ENCODE peak calls at places on chromosomes 12 and 14, in eight cellular contexts. T is keratinocyte; G is CD4-positive, CD25-positive, alpha-beta regulatory T cell; N is right atrium auricular region; J is thoracic aorta; K is fibroblast of lung; Y is brain microvascular endothelial cell; Z is neural progenitor cell. P is an unnamed sample. For H3K36me3, the result is how much of the 10 kb centered on the place peaks cover.

GRCh38 chr12:86256169-86256568 is at the start of gene MGAT4C:
- DNase-seq in T (no peak), G (no peak), N (no peak), J (no peak), K (peak), Y (no peak), Z (peak), P (no peak)

GRCh38 chr12:16385779-16386646 is 38.6 kb downstream of the MGST1 start:
- DNase-seq in T (no peak), G (no peak), N (no peak), J (no peak), K (peak), Y (peak), Z (peak), P (no peak)

GRCh38 chr12:123453165-123453564 is 4.8 kb upstream of the SNRNP35 start:
- DNase-seq in T (no peak), G (peak), N (no peak), J (no peak), K (no peak), Y (no peak), Z (peak), P (no peak)

GRCh38 chr14:92718659-92719058 is 29.8 kb downstream of the LGMN start:
- DNase-seq in T (no peak), G (no peak), N (no peak), J (no peak), K (peak), Y (peak), Z (no peak), P (no peak)

GRCh38 chr12:68784015-68784414 is 24.0 kb upstream of the MDM2 start:
- DNase-seq in T (no peak), G (no peak), N (no peak), J (no peak), K (peak), Y (no peak), Z (peak), P (no peak)

GRCh38 chr12:52741378-52742195 is 35.6 kb downstream of the KRT76 start:
- DNase-seq in T (peak), G (peak), N (no peak), J (no peak), K (peak), Y (peak), Z (peak), P (peak)

GRCh38 chr12:122090759-122091535 is 12.4 kb downstream of the MLXIP start:
- DNase-seq in T (no peak), G (no peak), N (no peak), J (no peak), K (peak), Y (peak), Z (no peak), P (no peak)

GRCh38 chr12:92064420-92064819 is 81.2 kb downstream of the BTG1 start:
- DNase-seq in T (no peak), G (no peak), N (no peak), J (no peak), K (no peak), Y (no peak), Z (no peak), P (no peak)

GRCh38 chr14:101713641-101714349 is 47.7 kb upstream of the PPP2R5C start:
- DNase-seq in T (no peak), G (no peak), N (no peak), J (no peak), K (no peak), Y (no peak), Z (no peak), P (peak)

GRCh38 chr12:31390991-31391390 is 65.0 kb upstream of the SINHCAF start:
- DNase-seq in T (no peak), G (no peak), N (no peak), J (no peak), K (no peak), Y (no peak), Z (peak), P (no peak)

GRCh38 chr14:71722885-71723284 is 209.3 kb upstream of the RGS6 start:
- DNase-seq in T (no peak), G (no peak), N (no peak), J (no peak), K (no peak), Y (no peak), Z (no peak), P (no peak)

GRCh38 chr12:24233519-24234246 is 284.2 kb upstream of the SOX5 start:
- DNase-seq in T (no peak), G (no peak), N (no peak), J (no peak), K (no peak), Y (no peak), Z (no peak), P (no peak)

GRCh38 chr12:8780389-8780788 is 42.0 kb upstream of the A2ML1 start:
- DNase-seq in T (peak), G (no peak), N (no peak), J (no peak), K (peak), Y (peak), Z (peak), P (peak)

GRCh38 chr12:52876371-52876770 is 27.6 kb upstream of the KRT78 start:
- DNase-seq in T (no peak), G (no peak), N (no peak), J (no peak), K (no peak), Y (no peak), Z (no peak), P (peak)

GRCh38 chr12:52946797-52947547 is 1.9 kb upstream of the KRT18 start:
- DNase-seq in T (no peak), G (no peak), N (no peak), J (no peak), K (peak), Y (no peak), Z (no peak), P (no peak)

GRCh38 chr12:78441737-78442453 is 422.7 kb upstream of the SYT1 start:
- DNase-seq in T (no peak), G (no peak), N (no peak), J (no peak), K (peak), Y (peak), Z (no peak), P (no peak)

GRCh38 chr14:77059276-77059934 is 30.9 kb upstream of the IRF2BPL start:
- DNase-seq in T (no peak), G (no peak), N (no peak), J (no peak), K (peak), Y (peak), Z (peak), P (no peak)

GRCh38 chr12:68067762-68068376 is 78.6 kb downstream of the IFNG-AS1 start:
- DNase-seq in T (no peak), G (no peak), N (no peak), J (no peak), K (no peak), Y (no peak), Z (no peak), P (no peak)

GRCh38 chr14:79551591-79551990 is 659.7 kb downstream of the DIO2 start:
- DNase-seq in T (no peak), G (no peak), N (no peak), J (no peak), K (no peak), Y (no peak), Z (no peak), P (no peak)

GRCh38 chr14:95146079-95146771 is 11.1 kb downstream of the DICER1 start:
- DNase-seq in T (no peak), G (no peak), N (no peak), J (no peak), K (no peak), Y (no peak), Z (no peak), P (peak)

GRCh38 chr12:1912580-1913376 is 5.7 kb downstream of the CACNA2D4 start:
- DNase-seq in T (no peak), G (no peak), N (no peak), J (no peak), K (no peak), Y (no peak), Z (no peak), P (no peak)

GRCh38 chr12:90027041-90027440 is 318.4 kb upstream of the ATP2B1 start:
- DNase-seq in T (no peak), G (no peak), N (no peak), J (no peak), K (no peak), Y (no peak), Z (no peak), P (no peak)

GRCh38 chr12:34397591-34398365 is 375.5 kb downstream of the ALG10 start:
- DNase-seq in T (no peak), G (no peak), N (peak), J (no peak), K (no peak), Y (no peak), Z (no peak), P (peak)

GRCh38 chr14:101405931-101406330 is 155.4 kb upstream of the DIO3 start:
- DNase-seq in T (no peak), G (no peak), N (no peak), J (no peak), K (no peak), Y (no peak), Z (no peak), P (no peak)

DNA sequence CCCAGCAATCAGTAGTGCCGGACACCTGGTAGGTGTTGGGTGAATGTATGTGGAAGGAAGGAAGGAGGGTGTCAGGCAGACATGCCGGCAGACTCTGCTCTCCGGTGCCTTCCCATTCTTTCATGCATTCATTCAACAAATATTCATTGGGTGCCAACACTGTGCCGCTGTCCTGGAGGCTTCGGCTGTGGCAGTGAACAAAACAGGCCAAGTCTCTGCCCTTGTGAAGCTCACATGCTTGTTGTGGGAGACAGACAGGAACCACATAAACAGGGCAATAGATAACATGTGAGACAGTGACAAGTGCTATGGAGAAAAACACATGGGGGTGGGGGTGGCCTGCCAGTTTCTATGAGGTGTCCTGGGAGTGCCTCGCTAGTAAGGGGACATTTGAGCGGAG is 56.5 kb upstream of the ATF1 start:
- DNase-seq in T (no peak), G (no peak), N (no peak), J (no peak), K (no peak), Y (no peak), Z (no peak), P (no peak)
- H3K36me3 ChIP-seq in T (under half), G (half or more), N (under half), J (under half), K (under half), Y (under half), Z (under half), P (under half)

DNA sequence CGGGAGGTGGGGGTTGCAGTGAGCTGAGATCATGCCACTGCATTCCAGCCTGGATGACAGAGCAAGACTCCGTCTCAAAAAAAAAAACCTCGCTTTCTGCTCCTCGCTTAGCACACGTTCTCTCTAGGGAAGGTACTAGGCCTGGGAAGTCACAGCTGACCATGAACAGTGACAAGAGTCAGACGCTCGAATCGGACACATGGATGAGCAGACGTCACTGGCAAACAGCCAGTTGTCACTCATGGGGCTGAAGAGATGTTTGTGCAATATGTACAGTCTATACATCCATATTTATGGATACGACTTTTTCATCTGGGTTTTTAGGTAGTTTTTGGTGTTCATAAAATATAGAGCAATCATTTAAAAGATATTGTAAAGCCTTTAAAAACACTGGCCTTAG is 19.4 kb downstream of the TCHP start:
- DNase-seq in T (no peak), G (no peak), N (no peak), J (no peak), K (peak), Y (peak), Z (no peak), P (no peak)
- H3K36me3 ChIP-seq in T (under half), G (half or more), N (half or more), J (under half), K (under half), Y (under half), Z (under half), P (under half)

GRCh38 chr12:131738196-131738595 is 27.3 kb downstream of the SFSWAP start:
- DNase-seq in T (no peak), G (no peak), N (no peak), J (no peak), K (no peak), Y (no peak), Z (no peak), P (no peak)
- H3K36me3 ChIP-seq in T (under half), G (half or more), N (half or more), J (half or more), K (under half), Y (under half), Z (under half), P (under half)

GRCh38 chr12:57258977-57259970 is 8.3 kb upstream of the STAC3 start:
- DNase-seq in T (no peak), G (no peak), N (no peak), J (no peak), K (peak), Y (no peak), Z (no peak), P (no peak)
- H3K36me3 ChIP-seq in T (under half), G (half or more), N (under half), J (under half), K (under half), Y (under half), Z (under half), P (under half)

GRCh38 chr14:100108042-100108825 is 43.0 kb downstream of the EVL start:
- DNase-seq in T (peak), G (peak), N (peak), J (peak), K (peak), Y (peak), Z (peak), P (peak)

GRCh38 chr14:100110801-100111200 is 45.6 kb downstream of the EVL start:
- DNase-seq in T (no peak), G (no peak), N (no peak), J (no peak), K (no peak), Y (no peak), Z (no peak), P (no peak)

GRCh38 chr14:100107236-100107635 is 42.0 kb downstream of the EVL start:
- DNase-seq in T (peak), G (no peak), N (no peak), J (no peak), K (no peak), Y (no peak), Z (no peak), P (no peak)

GRCh38 chr14:100108840-100109593 is 43.8 kb downstream of the EVL start:
- DNase-seq in T (no peak), G (no peak), N (no peak), J (no peak), K (peak), Y (no peak), Z (no peak), P (no peak)

GRCh38 chr14:100109594-100109955 is 44.4 kb downstream of the EVL start:
- DNase-seq in T (no peak), G (no peak), N (no peak), J (no peak), K (no peak), Y (no peak), Z (no peak), P (no peak)
- H3K36me3 ChIP-seq in T (under half), G (half or more), N (under half), J (under half), K (under half), Y (under half), Z (under half), P (under half)

GRCh38 chr14:23093526-23093925 is 1.4 kb downstream of the ACIN1 start:
- DNase-seq in T (no peak), G (no peak), N (no peak), J (no peak), K (no peak), Y (no peak), Z (no peak), P (no peak)
- H3K36me3 ChIP-seq in T (under half), G (half or more), N (half or more), J (under half), K (under half), Y (under half), Z (under half), P (under half)

DNA sequence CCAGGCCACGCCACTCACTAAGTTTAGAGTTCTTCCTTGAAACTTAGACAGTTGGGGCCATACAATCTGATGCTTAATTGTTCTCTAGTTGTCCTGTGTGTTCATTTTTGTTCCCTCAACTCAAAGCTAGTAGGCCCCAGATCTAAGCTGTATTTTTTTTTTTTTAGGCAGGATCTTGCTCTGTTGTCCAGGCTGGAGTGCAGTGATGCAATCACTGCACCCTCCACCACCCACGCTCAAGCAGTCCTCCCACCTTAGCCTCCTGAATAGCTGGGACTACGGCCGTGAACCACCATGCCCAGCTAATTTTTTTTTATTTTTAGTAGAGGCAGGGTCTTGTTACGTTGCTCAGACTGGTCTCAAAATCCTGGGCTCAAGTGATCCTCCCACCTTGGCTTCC is 7.5 kb downstream of the TNFRSF1A start:
- DNase-seq in T (no peak), G (no peak), N (no peak), J (no peak), K (no peak), Y (no peak), Z (no peak), P (no peak)
- H3K36me3 ChIP-seq in T (under half), G (half or more), N (half or more), J (under half), K (under half), Y (half or more), Z (under half), P (under half)

DNA sequence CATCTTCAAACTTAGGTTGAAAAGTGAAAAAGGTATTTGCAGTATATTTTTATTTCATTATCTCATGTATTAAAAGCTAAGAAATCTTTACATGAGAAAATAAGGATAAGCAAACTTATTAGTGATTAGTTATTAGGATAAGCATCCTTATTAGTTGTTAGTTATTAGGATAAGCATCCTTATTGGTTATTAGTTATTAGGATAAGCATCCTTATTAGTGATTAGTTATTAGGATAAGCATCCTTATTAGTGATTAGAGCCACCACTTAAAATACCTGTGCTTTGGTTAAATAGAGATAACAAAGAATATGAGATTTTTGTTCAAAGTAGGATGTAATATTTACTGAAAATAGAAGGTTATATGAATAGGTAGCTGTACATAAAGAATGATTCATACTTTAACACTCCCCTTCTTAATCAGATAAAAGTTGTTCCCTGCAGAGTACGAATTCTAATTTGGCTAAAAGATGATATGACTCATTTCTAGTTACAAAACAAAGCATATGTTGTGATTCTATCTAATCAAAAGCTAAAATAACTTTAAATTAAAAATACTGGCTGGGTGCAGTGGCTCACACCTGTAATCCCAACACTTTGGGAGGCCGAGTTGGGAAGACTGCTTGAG is 56.4 kb downstream of the KDM5A start:
- DNase-seq in T (no peak), G (no peak), N (no peak), J (no peak), K (peak), Y (no peak), Z (no peak), P (no peak)
- H3K36me3 ChIP-seq in T (under half), G (half or more), N (half or more), J (under half), K (under half), Y (under half), Z (under half), P (under half)

DNA sequence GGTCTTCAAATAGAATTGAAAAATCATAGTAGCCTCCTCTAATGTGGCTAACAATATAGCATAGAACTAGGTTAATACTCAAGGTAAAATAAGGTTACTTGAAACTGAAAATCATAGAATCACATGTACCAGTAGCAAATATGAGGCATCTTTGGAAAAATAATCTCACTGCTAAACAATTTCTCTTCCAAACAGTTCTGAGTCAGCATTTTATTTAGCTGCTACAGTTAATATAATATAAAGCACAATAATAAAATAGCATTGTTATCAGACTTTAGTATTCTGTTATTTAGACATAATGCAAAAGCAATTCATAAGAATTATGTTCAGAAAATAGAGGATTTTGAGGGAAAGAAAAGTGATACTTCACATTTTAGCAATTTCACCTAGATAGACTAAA is 35.0 kb downstream of the ERO1A start:
- DNase-seq in T (no peak), G (no peak), N (no peak), J (no peak), K (no peak), Y (no peak), Z (no peak), P (no peak)
- H3K36me3 ChIP-seq in T (under half), G (under half), N (under half), J (under half), K (under half), Y (under half), Z (under half), P (under half)

GRCh38 chr14:75996488-75996887 is 10.9 kb downstream of the IFT43 start:
- DNase-seq in T (no peak), G (no peak), N (no peak), J (no peak), K (no peak), Y (no peak), Z (no peak), P (no peak)
- H3K36me3 ChIP-seq in T (under half), G (under half), N (under half), J (under half), K (under half), Y (under half), Z (under half), P (under half)